ENCODE peak calls at places on chromosomes 7 and 10, in six cellular contexts. T is AG08395, R is fibroblast of lung, I is progenitor cell of endocrine pancreas, C is GOT3, N is NCI-H774. G is an unnamed sample.
A peak's percentile ranks its signal among the peaks of the same experiment; 100 is the strongest.

GRCh38 chr7:159057647-159058046 is 87.0 kb downstream of the VIPR2 start:
- DNase-seq in T (no peak), R (no peak), I (no peak), C (no peak), N (no peak), G (no peak)

GRCh38 chr7:105885386-105886111 is 9.2 kb upstream of the ATXN7L1 start:
- DNase-seq in T (no peak), R (peak; percentile 19), I (no peak), C (no peak), N (no peak), G (no peak)

GRCh38 chr10:121036431-121036830 is 185.3 kb downstream of the WDR11 start:
- DNase-seq in T (no peak), R (peak; percentile 2), I (no peak), C (no peak), N (no peak), G (no peak)

GRCh38 chr7:146764458-146764857 is 647.9 kb downstream of the CNTNAP2 start:
- DNase-seq in T (no peak), R (no peak), I (no peak), C (no peak), N (no peak), G (no peak)

GRCh38 chr10:102628451-102628911 is 15.8 kb upstream of the TRIM8 start:
- DNase-seq in T (peak; percentile 31), R (peak; percentile 58), I (no peak), C (no peak), N (no peak), G (no peak)

GRCh38 chr7:82445226-82445625 is 1.6 kb upstream of the CACNA2D1 start:
- DNase-seq in T (no peak), R (no peak), I (no peak), C (no peak), N (no peak), G (no peak)

GRCh38 chr10:101602767-101603398 is 14.8 kb downstream of the DPCD start:
- DNase-seq in T (peak; percentile 90), R (peak; percentile 44), I (peak; percentile 73), C (peak; percentile 4), N (no peak), G (peak; percentile 86)

GRCh38 chr7:40586197-40586596 is 451.4 kb downstream of the SUGCT start:
- DNase-seq in T (peak; percentile 27), R (peak; percentile 87), I (no peak), C (no peak), N (no peak), G (peak; percentile 21)

GRCh38 chr7:151460474-151460855 is 20.5 kb upstream of the CRYGN start:
- DNase-seq in T (no peak), R (no peak), I (no peak), C (no peak), N (no peak), G (no peak)

GRCh38 chr10:11276475-11276990 is 258.9 kb downstream of the CELF2 start:
- DNase-seq in T (no peak), R (no peak), I (no peak), C (no peak), N (no peak), G (no peak)

GRCh38 chr7:30656006-30656575 is 26.2 kb downstream of the CRHR2 start:
- DNase-seq in T (no peak), R (no peak), I (no peak), C (no peak), N (no peak), G (no peak)

GRCh38 chr7:99372275-99373085 is 2.0 kb upstream of the ARPC1B start:
- DNase-seq in T (peak; percentile 62), R (peak; percentile 45), I (no peak), C (no peak), N (peak; percentile 25), G (no peak)

GRCh38 chr10:103513383-103514060 is 20.0 kb downstream of the NEURL1 start:
- DNase-seq in T (peak; percentile 1), R (no peak), I (no peak), C (no peak), N (no peak), G (no peak)

GRCh38 chr10:6297951-6298381 is 95.2 kb downstream of the PFKFB3 start:
- DNase-seq in T (no peak), R (peak; percentile 45), I (no peak), C (no peak), N (no peak), G (no peak)

GRCh38 chr10:31138026-31138553 is 106.4 kb upstream of the ZNF438 start:
- DNase-seq in T (no peak), R (no peak), I (no peak), C (no peak), N (no peak), G (no peak)

GRCh38 chr7:50679218-50680007 is 103.3 kb downstream of the GRB10 start:
- DNase-seq in T (peak; percentile 69), R (peak; percentile 27), I (no peak), C (no peak), N (peak; percentile 18), G (peak; percentile 30)

GRCh38 chr10:102090772-102091171 is 25.6 kb downstream of the HPS6 start:
- DNase-seq in T (no peak), R (peak; percentile 9), I (no peak), C (no peak), N (no peak), G (peak; percentile 32)

GRCh38 chr10:86876748-86877147 is 80.7 kb downstream of the MMRN2 start:
- DNase-seq in T (peak; percentile 45), R (peak; percentile 12), I (no peak), C (no peak), N (no peak), G (no peak)

GRCh38 chr7:135771961-135772638 is 23.5 kb upstream of the FAM180A start:
- DNase-seq in T (peak; percentile 72), R (peak; percentile 92), I (no peak), C (no peak), N (no peak), G (no peak)

GRCh38 chr10:132725202-132725601 is 60.7 kb downstream of the NKX6-2 start:
- DNase-seq in T (no peak), R (no peak), I (no peak), C (no peak), N (no peak), G (no peak)

GRCh38 chr7:2106920-2107319 is 125.8 kb downstream of the MAD1L1 start:
- DNase-seq in T (no peak), R (peak; percentile 69), I (no peak), C (no peak), N (no peak), G (peak; percentile 37)

GRCh38 chr7:4838626-4839334 is 23.1 kb downstream of the PAPOLB start:
- DNase-seq in T (no peak), R (no peak), I (no peak), C (no peak), N (no peak), G (no peak)